ENCODE peak calls at places on chromosome 20, in eight cellular contexts. One of them, this sample, is unnamed.

GRCh38 chr20:61819484-61819846 is 246.2 kb downstream of the TAF4 start:
- DNase-seq in tibial artery: no peak
- DNase-seq in LNCaP clone FGC: no peak
- DNase-seq in bronchial epithelial cell: no peak
- DNase-seq in Peyer's patch: no peak
- DNase-seq in progenitor cell of endocrine pancreas: no peak
- DNase-seq in astrocyte of the spinal cord: no peak
- DNase-seq in ovary: no peak
- DNase-seq in this sample: no peak

GRCh38 chr20:13396036-13396435 is 175.0 kb downstream of the ISM1 start:
- DNase-seq in tibial artery: no peak
- DNase-seq in LNCaP clone FGC: no peak
- DNase-seq in bronchial epithelial cell: no peak
- DNase-seq in Peyer's patch: no peak
- DNase-seq in progenitor cell of endocrine pancreas: no peak
- DNase-seq in astrocyte of the spinal cord: peak
- DNase-seq in ovary: no peak
- DNase-seq in this sample: no peak

GRCh38 chr20:61678437-61678836 is 387.2 kb downstream of the TAF4 start:
- DNase-seq in tibial artery: no peak
- DNase-seq in LNCaP clone FGC: no peak
- DNase-seq in bronchial epithelial cell: no peak
- DNase-seq in Peyer's patch: no peak
- DNase-seq in progenitor cell of endocrine pancreas: no peak
- DNase-seq in astrocyte of the spinal cord: no peak
- DNase-seq in ovary: no peak
- DNase-seq in this sample: no peak

GRCh38 chr20:46731770-46732169 is 22.3 kb downstream of the SLC2A10 start:
- DNase-seq in tibial artery: no peak
- DNase-seq in LNCaP clone FGC: no peak
- DNase-seq in bronchial epithelial cell: no peak
- DNase-seq in Peyer's patch: no peak
- DNase-seq in progenitor cell of endocrine pancreas: no peak
- DNase-seq in astrocyte of the spinal cord: no peak
- DNase-seq in ovary: no peak
- DNase-seq in this sample: no peak

GRCh38 chr20:24692429-24693190 is 223.2 kb downstream of the SYNDIG1 start:
- DNase-seq in tibial artery: peak
- DNase-seq in LNCaP clone FGC: no peak
- DNase-seq in bronchial epithelial cell: no peak
- DNase-seq in Peyer's patch: peak
- DNase-seq in progenitor cell of endocrine pancreas: no peak
- DNase-seq in astrocyte of the spinal cord: no peak
- DNase-seq in ovary: no peak
- DNase-seq in this sample: no peak

GRCh38 chr20:955656-956055 is 39.5 kb upstream of the ANGPT4 start:
- DNase-seq in tibial artery: no peak
- DNase-seq in LNCaP clone FGC: no peak
- DNase-seq in bronchial epithelial cell: no peak
- DNase-seq in Peyer's patch: no peak
- DNase-seq in progenitor cell of endocrine pancreas: no peak
- DNase-seq in astrocyte of the spinal cord: no peak
- DNase-seq in ovary: no peak
- DNase-seq in this sample: no peak

GRCh38 chr20:13765299-13765698 is 19.4 kb downstream of the ESF1 start:
- DNase-seq in tibial artery: no peak
- DNase-seq in LNCaP clone FGC: no peak
- DNase-seq in bronchial epithelial cell: peak
- DNase-seq in Peyer's patch: no peak
- DNase-seq in progenitor cell of endocrine pancreas: no peak
- DNase-seq in astrocyte of the spinal cord: no peak
- DNase-seq in ovary: no peak
- DNase-seq in this sample: no peak

GRCh38 chr20:21505161-21505809 is 8.6 kb downstream of the NKX2-2 start:
- DNase-seq in tibial artery: no peak
- DNase-seq in LNCaP clone FGC: no peak
- DNase-seq in bronchial epithelial cell: no peak
- DNase-seq in Peyer's patch: peak
- DNase-seq in progenitor cell of endocrine pancreas: peak
- DNase-seq in astrocyte of the spinal cord: no peak
- DNase-seq in ovary: peak
- DNase-seq in this sample: peak

GRCh38 chr20:16501236-16501635 is 72.0 kb downstream of the KIF16B start:
- DNase-seq in tibial artery: no peak
- DNase-seq in LNCaP clone FGC: no peak
- DNase-seq in bronchial epithelial cell: no peak
- DNase-seq in Peyer's patch: no peak
- DNase-seq in progenitor cell of endocrine pancreas: no peak
- DNase-seq in astrocyte of the spinal cord: peak
- DNase-seq in ovary: no peak
- DNase-seq in this sample: no peak

GRCh38 chr20:36645998-36646397 is at the start of gene SLA2:
- DNase-seq in tibial artery: no peak
- DNase-seq in LNCaP clone FGC: no peak
- DNase-seq in bronchial epithelial cell: no peak
- DNase-seq in Peyer's patch: no peak
- DNase-seq in progenitor cell of endocrine pancreas: no peak
- DNase-seq in astrocyte of the spinal cord: no peak
- DNase-seq in ovary: peak
- DNase-seq in this sample: no peak

GRCh38 chr20:6664574-6664973 is 102.9 kb upstream of the BMP2 start:
- DNase-seq in tibial artery: no peak
- DNase-seq in LNCaP clone FGC: no peak
- DNase-seq in bronchial epithelial cell: no peak
- DNase-seq in Peyer's patch: no peak
- DNase-seq in progenitor cell of endocrine pancreas: no peak
- DNase-seq in astrocyte of the spinal cord: no peak
- DNase-seq in ovary: no peak
- DNase-seq in this sample: no peak

GRCh38 chr20:32153771-32154170 is 44.3 kb downstream of the TM9SF4 start:
- DNase-seq in tibial artery: peak
- DNase-seq in LNCaP clone FGC: no peak
- DNase-seq in bronchial epithelial cell: no peak
- DNase-seq in Peyer's patch: no peak
- DNase-seq in progenitor cell of endocrine pancreas: no peak
- DNase-seq in astrocyte of the spinal cord: no peak
- DNase-seq in ovary: peak
- DNase-seq in this sample: no peak

GRCh38 chr20:32150291-32150848 is 40.9 kb downstream of the TM9SF4 start:
- DNase-seq in tibial artery: no peak
- DNase-seq in LNCaP clone FGC: no peak
- DNase-seq in bronchial epithelial cell: no peak
- DNase-seq in Peyer's patch: no peak
- DNase-seq in progenitor cell of endocrine pancreas: no peak
- DNase-seq in astrocyte of the spinal cord: no peak
- DNase-seq in ovary: no peak
- DNase-seq in this sample: no peak

GRCh38 chr20:32153156-32153665 is 43.7 kb downstream of the TM9SF4 start:
- DNase-seq in tibial artery: peak
- DNase-seq in LNCaP clone FGC: no peak
- DNase-seq in bronchial epithelial cell: no peak
- DNase-seq in Peyer's patch: no peak
- DNase-seq in progenitor cell of endocrine pancreas: no peak
- DNase-seq in astrocyte of the spinal cord: no peak
- DNase-seq in ovary: peak
- DNase-seq in this sample: no peak

GRCh38 chr20:32152421-32153155 is 43.1 kb downstream of the TM9SF4 start:
- DNase-seq in tibial artery: peak
- DNase-seq in LNCaP clone FGC: no peak
- DNase-seq in bronchial epithelial cell: no peak
- DNase-seq in Peyer's patch: no peak
- DNase-seq in progenitor cell of endocrine pancreas: no peak
- DNase-seq in astrocyte of the spinal cord: no peak
- DNase-seq in ovary: peak
- DNase-seq in this sample: no peak

GRCh38 chr20:32149566-32150170 is 40.2 kb downstream of the TM9SF4 start:
- DNase-seq in tibial artery: no peak
- DNase-seq in LNCaP clone FGC: no peak
- DNase-seq in bronchial epithelial cell: no peak
- DNase-seq in Peyer's patch: no peak
- DNase-seq in progenitor cell of endocrine pancreas: no peak
- DNase-seq in astrocyte of the spinal cord: no peak
- DNase-seq in ovary: no peak
- DNase-seq in this sample: no peak
- TF ChIP-seq CTCF in tibial artery: no peak
- TF ChIP-seq CTCF in LNCaP clone FGC: no peak
- TF ChIP-seq CTCF in bronchial epithelial cell: no peak
- TF ChIP-seq CTCF in Peyer's patch: no peak
- TF ChIP-seq CTCF in progenitor cell of endocrine pancreas: no peak
- TF ChIP-seq CTCF in astrocyte of the spinal cord: no peak
- TF ChIP-seq CTCF in ovary: no peak
- TF ChIP-seq CTCF in this sample: no peak

DNA sequence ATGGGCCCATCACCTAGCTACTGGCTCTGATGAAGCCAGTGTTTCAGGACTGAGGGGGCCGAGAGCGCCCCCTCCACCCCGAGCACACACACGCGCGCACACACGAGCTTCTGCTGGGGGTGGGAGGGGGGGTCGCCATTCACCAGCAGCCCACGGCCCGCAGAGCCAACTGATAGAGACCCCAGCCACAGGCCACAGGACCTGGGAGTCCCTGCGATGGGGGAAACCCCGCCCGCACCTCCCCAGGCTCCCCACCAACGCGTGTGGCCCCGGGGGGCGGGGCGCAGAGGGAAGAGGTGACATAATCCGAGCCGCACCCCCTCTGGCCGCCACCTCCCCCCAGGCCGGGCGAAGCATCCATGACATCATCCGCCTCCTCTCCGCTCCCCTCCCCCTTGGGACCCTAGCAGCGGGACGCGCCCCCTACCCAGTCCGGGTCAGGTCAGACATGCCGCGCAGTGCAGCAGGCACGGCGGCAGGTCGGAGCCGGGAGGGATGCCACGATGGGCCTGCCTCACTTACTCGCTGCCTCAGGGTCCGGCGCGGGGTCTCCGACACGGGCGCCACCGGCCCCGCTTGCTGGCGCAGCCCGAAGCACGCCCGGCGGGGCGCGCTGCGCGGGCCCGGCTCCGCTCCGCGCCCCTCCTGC is at the start of gene LZTS3:
- DNase-seq in tibial artery: peak
- DNase-seq in LNCaP clone FGC: no peak
- DNase-seq in bronchial epithelial cell: peak
- DNase-seq in Peyer's patch: peak
- DNase-seq in progenitor cell of endocrine pancreas: peak
- DNase-seq in astrocyte of the spinal cord: peak
- DNase-seq in ovary: peak
- DNase-seq in this sample: peak
- TF ChIP-seq CTCF in tibial artery: no peak
- TF ChIP-seq CTCF in LNCaP clone FGC: no peak
- TF ChIP-seq CTCF in bronchial epithelial cell: no peak
- TF ChIP-seq CTCF in Peyer's patch: no peak
- TF ChIP-seq CTCF in progenitor cell of endocrine pancreas: no peak
- TF ChIP-seq CTCF in astrocyte of the spinal cord: no peak
- TF ChIP-seq CTCF in ovary: no peak
- TF ChIP-seq CTCF in this sample: no peak

GRCh38 chr20:51712501-51713212 is 55.5 kb downstream of the ATP9A start:
- DNase-seq in tibial artery: no peak
- DNase-seq in LNCaP clone FGC: no peak
- DNase-seq in bronchial epithelial cell: peak
- DNase-seq in Peyer's patch: no peak
- DNase-seq in progenitor cell of endocrine pancreas: no peak
- DNase-seq in astrocyte of the spinal cord: peak
- DNase-seq in ovary: no peak
- DNase-seq in this sample: no peak
- TF ChIP-seq CTCF in tibial artery: peak
- TF ChIP-seq CTCF in LNCaP clone FGC: peak
- TF ChIP-seq CTCF in bronchial epithelial cell: peak
- TF ChIP-seq CTCF in Peyer's patch: no peak
- TF ChIP-seq CTCF in progenitor cell of endocrine pancreas: peak
- TF ChIP-seq CTCF in astrocyte of the spinal cord: peak
- TF ChIP-seq CTCF in ovary: no peak
- TF ChIP-seq CTCF in this sample: peak

GRCh38 chr20:49888341-49889244 is 26.7 kb downstream of the SPATA2 start:
- DNase-seq in tibial artery: peak
- DNase-seq in LNCaP clone FGC: no peak
- DNase-seq in bronchial epithelial cell: peak
- DNase-seq in Peyer's patch: no peak
- DNase-seq in progenitor cell of endocrine pancreas: peak
- DNase-seq in astrocyte of the spinal cord: peak
- DNase-seq in ovary: peak
- DNase-seq in this sample: peak
- TF ChIP-seq CTCF in tibial artery: peak
- TF ChIP-seq CTCF in LNCaP clone FGC: peak
- TF ChIP-seq CTCF in bronchial epithelial cell: peak
- TF ChIP-seq CTCF in Peyer's patch: peak
- TF ChIP-seq CTCF in progenitor cell of endocrine pancreas: peak
- TF ChIP-seq CTCF in astrocyte of the spinal cord: peak
- TF ChIP-seq CTCF in ovary: peak
- TF ChIP-seq CTCF in this sample: peak

DNA sequence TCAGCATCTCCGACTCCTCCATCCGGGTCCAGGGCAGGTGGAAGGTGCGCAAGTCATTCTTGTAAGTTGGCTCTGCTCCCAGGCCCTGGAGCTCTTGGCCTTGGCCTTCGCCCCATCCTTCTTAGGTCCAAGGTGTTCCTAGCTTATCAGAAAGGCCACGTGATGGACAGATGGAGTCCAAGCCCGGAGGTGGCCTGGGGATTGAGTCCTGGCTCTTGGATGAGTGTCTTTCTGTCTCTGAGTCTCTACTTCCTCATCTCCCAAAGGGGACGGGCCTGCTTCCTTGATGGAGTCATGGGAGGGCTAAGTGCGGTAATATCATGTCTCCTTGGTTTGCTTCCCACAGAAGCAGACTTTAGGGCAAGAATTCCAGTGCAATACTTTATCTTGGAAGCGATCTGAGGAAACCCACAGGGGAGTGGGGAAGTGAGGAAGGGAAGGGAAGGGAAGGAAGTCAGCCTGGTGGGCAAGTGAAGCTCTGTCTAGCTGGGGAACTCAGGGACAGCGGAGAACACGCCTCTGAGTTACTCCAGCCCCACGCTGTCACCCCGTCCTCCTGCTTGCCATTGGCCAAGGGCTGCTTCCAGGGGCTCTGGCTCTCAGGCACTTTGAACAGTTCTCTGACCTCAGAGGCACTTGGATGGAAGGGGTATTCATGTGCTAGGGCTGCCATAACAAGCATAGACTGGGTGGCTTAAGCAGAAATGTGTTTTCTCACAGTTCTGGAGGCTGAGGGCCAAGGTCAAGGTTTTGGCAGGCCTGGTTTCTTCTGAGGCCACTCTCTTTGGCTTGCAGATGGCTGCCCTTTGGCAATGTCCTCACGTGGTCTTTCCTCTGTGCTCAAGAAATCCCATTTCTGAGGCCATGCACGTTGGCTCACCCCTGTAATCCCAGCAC is 4.8 kb downstream of the LBP start:
- DNase-seq in tibial artery: peak
- DNase-seq in LNCaP clone FGC: no peak
- DNase-seq in bronchial epithelial cell: no peak
- DNase-seq in Peyer's patch: peak
- DNase-seq in progenitor cell of endocrine pancreas: no peak
- DNase-seq in astrocyte of the spinal cord: no peak
- DNase-seq in ovary: peak
- DNase-seq in this sample: no peak
- TF ChIP-seq CTCF in tibial artery: no peak
- TF ChIP-seq CTCF in LNCaP clone FGC: no peak
- TF ChIP-seq CTCF in bronchial epithelial cell: no peak
- TF ChIP-seq CTCF in Peyer's patch: no peak
- TF ChIP-seq CTCF in progenitor cell of endocrine pancreas: no peak
- TF ChIP-seq CTCF in astrocyte of the spinal cord: no peak
- TF ChIP-seq CTCF in ovary: no peak
- TF ChIP-seq CTCF in this sample: no peak